ENCODE peak calls at places on chromosome 18, in four cellular contexts. One of them, this sample, is unnamed.

GRCh38 chr18:79558196-79559120 is 121.1 kb upstream of the CTDP1 start:
- DNase-seq in gastrocnemius medialis: no peak
- DNase-seq in GM06990: no peak
- DNase-seq in foreskin fibroblast: no peak
- DNase-seq in this sample: no peak

GRCh38 chr18:45166341-45167108 is 448.8 kb upstream of the SLC14A2 start:
- DNase-seq in gastrocnemius medialis: peak; percentile 39
- DNase-seq in GM06990: no peak
- DNase-seq in foreskin fibroblast: peak; percentile 96
- DNase-seq in this sample: peak; percentile 62

GRCh38 chr18:5510109-5510846 is 33.5 kb downstream of the EPB41L3 start:
- DNase-seq in gastrocnemius medialis: no peak
- DNase-seq in GM06990: no peak
- DNase-seq in foreskin fibroblast: no peak
- DNase-seq in this sample: no peak

GRCh38 chr18:58205780-58206160 is 161.7 kb downstream of the NEDD4L start:
- DNase-seq in gastrocnemius medialis: no peak
- DNase-seq in GM06990: no peak
- DNase-seq in foreskin fibroblast: no peak
- DNase-seq in this sample: no peak

GRCh38 chr18:64409511-64409910 is 260.6 kb upstream of the LINC00305 start:
- DNase-seq in gastrocnemius medialis: no peak
- DNase-seq in GM06990: no peak
- DNase-seq in foreskin fibroblast: no peak
- DNase-seq in this sample: no peak

GRCh38 chr18:47254341-47254939 is 3.0 kb upstream of the SKOR2 start:
- DNase-seq in gastrocnemius medialis: no peak
- DNase-seq in GM06990: no peak
- DNase-seq in foreskin fibroblast: no peak
- DNase-seq in this sample: no peak

GRCh38 chr18:48733854-48734253 is 195.0 kb downstream of the CTIF start:
- DNase-seq in gastrocnemius medialis: peak; percentile 59
- DNase-seq in GM06990: no peak
- DNase-seq in foreskin fibroblast: no peak
- DNase-seq in this sample: peak; percentile 69

GRCh38 chr18:7191736-7192135 is 39.2 kb upstream of the LRRC30 start:
- DNase-seq in gastrocnemius medialis: no peak
- DNase-seq in GM06990: no peak
- DNase-seq in foreskin fibroblast: no peak
- DNase-seq in this sample: no peak

GRCh38 chr18:48229445-48230052 is 179.6 kb downstream of the ZBTB7C start:
- DNase-seq in gastrocnemius medialis: no peak
- DNase-seq in GM06990: no peak
- DNase-seq in foreskin fibroblast: no peak
- DNase-seq in this sample: no peak

GRCh38 chr18:13471971-13472628 is 253.5 kb downstream of the LDLRAD4 start:
- DNase-seq in gastrocnemius medialis: no peak
- DNase-seq in GM06990: no peak
- DNase-seq in foreskin fibroblast: no peak
- DNase-seq in this sample: no peak

GRCh38 chr18:70172225-70172624 is 33.3 kb downstream of the RTTN start:
- DNase-seq in gastrocnemius medialis: no peak
- DNase-seq in GM06990: no peak
- DNase-seq in foreskin fibroblast: no peak
- DNase-seq in this sample: no peak
- TF ChIP-seq CTCF in gastrocnemius medialis: no peak
- TF ChIP-seq CTCF in GM06990: peak; percentile 26
- TF ChIP-seq CTCF in foreskin fibroblast: peak; percentile 36
- TF ChIP-seq CTCF in this sample: peak; percentile 25

GRCh38 chr18:24677011-24677410 is 216.6 kb downstream of the HRH4 start:
- DNase-seq in gastrocnemius medialis: no peak
- DNase-seq in GM06990: no peak
- DNase-seq in foreskin fibroblast: no peak
- DNase-seq in this sample: no peak

GRCh38 chr18:24678113-24678512 is 217.7 kb downstream of the HRH4 start:
- DNase-seq in gastrocnemius medialis: no peak
- DNase-seq in GM06990: no peak
- DNase-seq in foreskin fibroblast: no peak
- DNase-seq in this sample: no peak

GRCh38 chr18:24669502-24669901 is 209.1 kb downstream of the HRH4 start:
- DNase-seq in gastrocnemius medialis: no peak
- DNase-seq in GM06990: no peak
- DNase-seq in foreskin fibroblast: no peak
- DNase-seq in this sample: no peak

GRCh38 chr18:24674236-24675004 is 214.0 kb downstream of the HRH4 start:
- DNase-seq in gastrocnemius medialis: no peak
- DNase-seq in GM06990: no peak
- DNase-seq in foreskin fibroblast: no peak
- DNase-seq in this sample: no peak

DNA sequence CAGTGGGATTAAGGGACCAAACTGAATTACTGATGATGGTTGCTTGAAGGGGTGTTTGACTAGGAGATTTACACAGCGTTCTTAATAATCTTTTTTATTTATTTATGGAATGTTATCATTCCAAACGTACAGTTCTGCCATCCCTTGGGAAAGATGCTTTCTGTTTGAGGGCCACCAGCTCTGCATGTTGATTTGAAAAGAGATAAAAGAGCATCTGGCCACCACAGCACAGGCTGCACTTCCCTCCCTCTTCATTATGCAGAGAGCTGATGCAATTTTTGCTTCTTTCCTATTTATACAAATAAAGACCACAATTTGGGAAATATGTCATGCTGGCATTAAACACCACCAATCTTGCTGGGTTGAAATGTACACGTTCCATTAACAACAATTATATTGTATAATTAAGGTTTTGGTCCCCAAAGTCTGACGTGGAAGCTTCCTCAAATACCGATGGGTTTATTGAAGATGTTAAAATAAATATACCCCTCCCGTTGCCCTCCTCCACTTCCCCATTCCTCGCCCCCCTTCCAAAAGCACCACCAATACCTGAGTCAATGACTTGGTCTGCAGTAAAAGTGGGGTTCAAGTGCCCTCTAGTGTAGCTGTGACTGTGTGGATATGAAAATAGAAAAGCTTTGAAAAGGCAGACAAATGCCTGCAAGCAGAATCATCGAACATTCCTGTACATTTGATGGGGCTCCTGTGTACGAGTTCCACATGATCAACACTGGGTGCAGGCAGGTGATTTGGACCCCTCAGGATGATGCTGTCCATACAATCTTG is 211.9 kb downstream of the HRH4 start:
- DNase-seq in gastrocnemius medialis: no peak
- DNase-seq in GM06990: no peak
- DNase-seq in foreskin fibroblast: no peak
- DNase-seq in this sample: no peak
- TF ChIP-seq CTCF in gastrocnemius medialis: no peak
- TF ChIP-seq CTCF in GM06990: peak; percentile 9
- TF ChIP-seq CTCF in foreskin fibroblast: peak; percentile 11
- TF ChIP-seq CTCF in this sample: no peak

GRCh38 chr18:77524909-77525308 is 275.3 kb downstream of the GALR1 start:
- DNase-seq in gastrocnemius medialis: no peak
- DNase-seq in GM06990: no peak
- DNase-seq in foreskin fibroblast: no peak
- DNase-seq in this sample: no peak
- TF ChIP-seq CTCF in gastrocnemius medialis: no peak
- TF ChIP-seq CTCF in GM06990: no peak
- TF ChIP-seq CTCF in foreskin fibroblast: no peak
- TF ChIP-seq CTCF in this sample: no peak

GRCh38 chr18:30254331-30254730 is 788.2 kb downstream of the DSC3 start:
- DNase-seq in gastrocnemius medialis: no peak
- DNase-seq in GM06990: no peak
- DNase-seq in foreskin fibroblast: no peak
- DNase-seq in this sample: no peak
- TF ChIP-seq CTCF in gastrocnemius medialis: no peak
- TF ChIP-seq CTCF in GM06990: no peak
- TF ChIP-seq CTCF in foreskin fibroblast: no peak
- TF ChIP-seq CTCF in this sample: no peak

DNA sequence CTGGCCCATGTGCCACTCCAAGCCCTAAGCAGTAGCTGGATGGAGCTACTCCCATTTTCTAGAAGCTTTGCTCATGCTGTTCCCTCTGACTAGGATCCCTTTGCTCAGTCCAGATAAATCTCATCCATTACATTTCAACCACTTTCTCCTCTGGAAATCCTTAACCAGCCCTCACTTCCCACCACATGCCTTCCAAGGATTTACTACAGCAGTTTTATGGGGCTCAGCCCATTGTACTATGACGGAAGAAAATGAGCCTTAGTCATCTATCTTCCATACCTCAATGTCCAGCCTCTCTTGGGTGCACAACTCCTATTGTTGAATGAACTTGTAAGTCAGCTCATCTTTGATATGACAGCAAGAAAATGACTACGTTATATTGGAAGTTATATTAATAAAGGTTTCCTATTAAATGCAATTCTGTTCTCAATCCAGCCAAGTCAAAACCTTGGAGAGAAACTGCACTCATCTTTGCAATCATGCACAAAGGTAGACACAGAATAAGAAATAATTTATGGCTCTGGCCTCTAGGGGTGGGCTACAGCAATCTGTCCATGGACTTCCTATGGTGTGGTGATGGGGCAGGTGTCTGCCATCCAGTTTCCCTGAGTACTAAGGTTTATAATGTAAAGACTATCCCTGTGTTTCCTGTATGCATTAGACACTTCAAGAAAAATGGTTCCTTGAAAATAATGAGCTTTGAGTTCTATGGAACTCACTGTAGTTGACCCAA is 3.4 kb downstream of the B4GALT6 start:
- DNase-seq in gastrocnemius medialis: no peak
- DNase-seq in GM06990: no peak
- DNase-seq in foreskin fibroblast: no peak
- DNase-seq in this sample: no peak
- TF ChIP-seq CTCF in gastrocnemius medialis: no peak
- TF ChIP-seq CTCF in GM06990: peak; percentile 37
- TF ChIP-seq CTCF in foreskin fibroblast: no peak
- TF ChIP-seq CTCF in this sample: no peak